ENCODE peak calls at places on chromosome 17, in five cellular contexts. D is PC-9, C is endothelial cell of umbilical vein, N is K562, W is mammary epithelial cell. E is an unnamed sample.

GRCh38 chr17:82959242-82959930 is 119.6 kb upstream of the ZNF750 start:
- DNase-seq in D (no peak), C (no peak), N (no peak), W (no peak), E (no peak)

GRCh38 chr17:80703109-80703508 is 158.5 kb downstream of the RPTOR start:
- DNase-seq in D (no peak), C (no peak), N (no peak), W (no peak), E (no peak)

GRCh38 chr17:68094481-68095078 is 59.0 kb downstream of the KPNA2 start:
- DNase-seq in D (no peak), C (no peak), N (no peak), W (no peak), E (no peak)

GRCh38 chr17:13931111-13931526 is 138.2 kb upstream of the COX10 start:
- DNase-seq in D (no peak), C (no peak), N (no peak), W (no peak), E (peak)

GRCh38 chr17:68172461-68172954 is 75.3 kb upstream of the AMZ2 start:
- DNase-seq in D (peak), C (peak), N (peak), W (peak), E (peak)

GRCh38 chr17:27446569-27447301 is 9.5 kb upstream of the KSR1 start:
- DNase-seq in D (no peak), C (peak), N (peak), W (peak), E (peak)

GRCh38 chr17:16191604-16192003 is 23.7 kb downstream of the NCOR1 start:
- DNase-seq in D (no peak), C (peak), N (no peak), W (no peak), E (no peak)

GRCh38 chr17:30821751-30822723 is 2.5 kb downstream of the CRLF3 start:
- DNase-seq in D (no peak), C (no peak), N (no peak), W (no peak), E (no peak)

GRCh38 chr17:82373731-82374625 is 2.4 kb downstream of the UTS2R start:
- DNase-seq in D (no peak), C (no peak), N (no peak), W (no peak), E (no peak)

GRCh38 chr17:78374631-78375274 is 3.7 kb upstream of the PGS1 start:
- DNase-seq in D (no peak), C (peak), N (no peak), W (no peak), E (peak)

GRCh38 chr17:7294614-7295153 is at the start of gene YBX2:
- DNase-seq in D (peak), C (peak), N (peak), W (peak), E (peak)

GRCh38 chr17:10197721-10198508 is 491 bp downstream of the GAS7 start:
- DNase-seq in D (no peak), C (no peak), N (no peak), W (no peak), E (peak)
- TF ChIP-seq EZH2 in D (no peak), C (no peak), N (no peak), W (no peak), E (no peak)

GRCh38 chr17:66702106-66702936 is 132.6 kb upstream of the CACNG5 start:
- DNase-seq in D (no peak), C (no peak), N (no peak), W (peak), E (peak)
- TF ChIP-seq EZH2 in D (no peak), C (no peak), N (no peak), W (no peak), E (no peak)

GRCh38 chr17:48596000-48596734 is 2.6 kb upstream of the HOXB5 start:
- DNase-seq in D (no peak), C (no peak), N (no peak), W (no peak), E (no peak)
- TF ChIP-seq EZH2 in D (no peak), C (no peak), N (no peak), W (no peak), E (no peak)

GRCh38 chr17:76536511-76537287 is 810 bp downstream of the CYGB start:
- DNase-seq in D (no peak), C (no peak), N (no peak), W (no peak), E (no peak)

GRCh38 chr17:76538281-76538931 is 897 bp upstream of the CYGB start:
- DNase-seq in D (no peak), C (no peak), N (no peak), W (no peak), E (no peak)

GRCh38 chr17:76537288-76537577 is 276 bp downstream of the CYGB start:
- DNase-seq in D (no peak), C (no peak), N (no peak), W (no peak), E (peak)

GRCh38 chr17:76538941-76539340 is 903 bp upstream of the PRCD start:
- DNase-seq in D (no peak), C (no peak), N (no peak), W (no peak), E (no peak)

GRCh38 chr17:76537578-76538280 is at the start of gene CYGB:
- DNase-seq in D (no peak), C (no peak), N (no peak), W (no peak), E (peak)
- TF ChIP-seq EZH2 in D (no peak), C (peak), N (no peak), W (no peak), E (peak)

GRCh38 chr17:46266656-46267544 is 28.0 kb upstream of the LRRC37A start:
- DNase-seq in D (peak), C (peak), N (peak), W (peak), E (peak)
- TF ChIP-seq EZH2 in D (no peak), C (no peak), N (no peak), W (no peak), E (no peak)

GRCh38 chr17:76239538-76240274 is 587 bp downstream of the RNF157 start:
- DNase-seq in D (no peak), C (no peak), N (peak), W (no peak), E (peak)
- TF ChIP-seq EZH2 in D (no peak), C (peak), N (no peak), W (peak), E (peak)

GRCh38 chr17:35740997-35741931 is 9.8 kb downstream of the RASL10B start:
- DNase-seq in D (no peak), C (no peak), N (peak), W (no peak), E (no peak)
- TF ChIP-seq EZH2 in D (no peak), C (no peak), N (no peak), W (peak), E (no peak)

DNA sequence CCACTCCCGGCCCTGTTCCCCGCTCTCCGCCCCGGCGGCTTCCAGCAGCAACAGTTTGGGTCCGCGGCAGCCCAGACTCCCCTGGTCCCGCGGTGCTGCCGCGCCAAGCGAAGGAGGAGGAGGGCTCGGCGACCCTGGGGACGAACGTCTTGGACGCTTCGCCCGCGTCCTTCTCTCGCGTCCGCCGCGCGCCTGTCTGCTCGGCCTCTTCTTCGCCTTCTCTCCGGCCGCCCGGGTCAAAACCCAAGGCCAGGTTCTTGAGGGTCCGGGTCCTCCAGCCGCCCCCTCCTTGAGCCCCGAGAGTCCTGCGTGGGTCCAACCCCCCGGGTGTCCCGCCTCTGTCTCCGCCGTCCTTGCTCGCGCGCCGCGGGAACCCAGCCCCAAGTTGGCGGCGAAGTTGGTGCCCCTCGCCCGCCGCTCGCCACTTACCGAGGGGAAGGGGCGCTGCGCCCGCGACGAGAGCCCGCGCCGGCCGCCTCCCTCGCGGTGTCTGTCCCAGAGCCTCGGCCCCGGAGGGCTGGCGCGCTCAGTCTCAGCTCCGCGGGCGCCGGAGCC is 1.4 kb upstream of the GRIN2C start:
- DNase-seq in D (no peak), C (no peak), N (no peak), W (no peak), E (no peak)
- TF ChIP-seq EZH2 in D (no peak), C (peak), N (no peak), W (peak), E (no peak)

GRCh38 chr17:49257296-49257695 is 26.7 kb upstream of the PHOSPHO1 start:
- DNase-seq in D (no peak), C (no peak), N (no peak), W (no peak), E (no peak)

GRCh38 chr17:49259663-49260010 is 29.1 kb upstream of the PHOSPHO1 start:
- DNase-seq in D (no peak), C (no peak), N (no peak), W (no peak), E (no peak)

GRCh38 chr17:49260922-49261291 is 30.3 kb upstream of the PHOSPHO1 start:
- DNase-seq in D (no peak), C (no peak), N (no peak), W (no peak), E (no peak)

GRCh38 chr17:49266233-49266632 is 35.6 kb upstream of the PHOSPHO1 start:
- DNase-seq in D (no peak), C (no peak), N (no peak), W (peak), E (no peak)

GRCh38 chr17:49260011-49260921 is 29.7 kb upstream of the PHOSPHO1 start:
- DNase-seq in D (peak), C (peak), N (peak), W (peak), E (peak)
- TF ChIP-seq EZH2 in D (no peak), C (no peak), N (no peak), W (no peak), E (no peak)

DNA sequence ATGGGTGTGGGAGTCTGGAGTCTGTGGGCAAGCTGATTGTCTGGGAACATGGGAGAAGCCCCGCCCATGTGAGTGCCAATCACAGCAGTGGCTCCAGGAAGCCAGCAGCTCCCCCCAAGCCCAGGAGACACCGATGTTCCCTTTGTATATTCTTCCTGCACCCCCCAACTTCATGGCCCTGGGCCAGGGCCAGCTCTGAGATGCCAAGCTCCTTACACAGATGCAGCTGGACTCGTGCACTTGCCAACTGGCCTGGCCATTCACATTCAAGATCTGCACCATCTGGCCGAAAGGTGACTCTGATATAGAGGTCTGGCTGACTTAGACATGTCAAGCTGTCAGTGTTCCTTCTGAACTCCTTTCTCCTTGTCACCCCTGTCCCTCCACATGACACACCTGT is 50.5 kb downstream of the CACNG5 start:
- DNase-seq in D (no peak), C (no peak), N (no peak), W (no peak), E (no peak)
- TF ChIP-seq EZH2 in D (no peak), C (no peak), N (no peak), W (no peak), E (no peak)

E was measured in GM23248.